ENCODE peak calls at places on chromosomes 6 and 20, in seven cellular contexts. O is AG04450; J is HS-27A; S is NAMALWA; M is effector memory CD8-positive, alpha-beta T cell; H is mesothelial cell of epicardium; A is KBM-7. P is an unnamed sample.

GRCh38 chr6:157813757-157814455 is 9.1 kb upstream of the SNX9 start:
- DNase-seq in A (no peak), J (no peak), S (no peak), M (no peak), O (peak; percentile 13), H (no peak), P (no peak)

GRCh38 chr6:55632953-55633352 is 54.0 kb upstream of the HMGCLL1 start:
- DNase-seq in S (no peak), H (no peak), A (no peak), M (no peak), J (no peak), O (no peak), P (no peak)

GRCh38 chr20:35901678-35902544 is 52.4 kb downstream of the SCAND1 start:
- DNase-seq in M (no peak), H (no peak), J (peak; percentile 71), O (peak; percentile 78), S (no peak), A (no peak), P (peak; percentile 57)

GRCh38 chr6:151721141-151721540 is 86.3 kb upstream of the ESR1 start:
- DNase-seq in S (no peak), A (no peak), H (no peak), M (no peak), J (no peak), O (no peak), P (no peak)

GRCh38 chr6:39226606-39227300 is 2.5 kb downstream of the KCNK5 start:
- DNase-seq in H (no peak), O (no peak), S (no peak), M (no peak), J (no peak), A (no peak), P (no peak)

GRCh38 chr20:60117040-60117439 is 158.8 kb downstream of the CDH26 start:
- DNase-seq in A (peak; percentile 77), H (no peak), O (no peak), S (no peak), J (no peak), M (no peak), P (peak; percentile 84)

GRCh38 chr6:45209762-45210161 is 118.4 kb upstream of the RUNX2 start:
- DNase-seq in S (no peak), J (no peak), O (no peak), H (no peak), M (no peak), A (no peak), P (no peak)

GRCh38 chr6:127893541-127893940 is 7.3 kb downstream of the THEMIS start:
- DNase-seq in S (no peak), M (no peak), O (no peak), H (no peak), A (no peak), J (no peak), P (no peak)

GRCh38 chr6:27795697-27796494 is 116.3 kb downstream of the OR2B2 start:
- DNase-seq in A (peak; percentile 96), H (no peak), M (peak; percentile 80), O (peak; percentile 84), J (peak; percentile 97), S (peak; percentile 97), P (peak; percentile 88)

GRCh38 chr6:17417817-17418216 is 24.4 kb downstream of the CAP2 start:
- DNase-seq in M (no peak), H (no peak), J (peak; percentile 99), S (no peak), O (peak; percentile 75), A (no peak), P (no peak)

GRCh38 chr6:155324993-155325392 is 10.7 kb upstream of the TFB1M start:
- DNase-seq in S (no peak), O (no peak), H (no peak), A (no peak), J (no peak), M (no peak), P (no peak)